ENCODE peak calls at places on chromosomes 1 and 21, in eight cellular contexts. T, W, I, R, Z, H, P and C are unnamed samples.

GRCh38 chr1:172895050-172895460 is 155.7 kb downstream of the TNFSF18 start:
- DNase-seq in T (no peak), W (no peak), I (no peak), R (no peak), Z (no peak), H (peak), P (no peak), C (peak)

GRCh38 chr1:183734600-183735036 is 70.3 kb upstream of the RGL1 start:
- DNase-seq in T (no peak), W (peak), I (peak), R (no peak), Z (peak), H (peak), P (no peak), C (peak)

GRCh38 chr21:39000496-39000895 is 182.8 kb downstream of the PSMG1 start:
- DNase-seq in T (no peak), W (peak), I (peak), R (no peak), Z (no peak), H (no peak), P (no peak), C (no peak)

GRCh38 chr21:39712976-39713375 is 32.0 kb upstream of the IGSF5 start:
- DNase-seq in T (no peak), W (no peak), I (no peak), R (no peak), Z (no peak), H (no peak), P (no peak), C (no peak)

GRCh38 chr1:203907901-203908300 is 46.5 kb downstream of the SNRPE start:
- DNase-seq in T (no peak), W (no peak), I (no peak), R (no peak), Z (no peak), H (no peak), P (no peak), C (no peak)

GRCh38 chr1:117967900-117968299 is 38.4 kb downstream of the WDR3 start:
- DNase-seq in T (peak), W (peak), I (peak), R (no peak), Z (no peak), H (peak), P (no peak), C (peak)

GRCh38 chr1:42125552-42125951 is 27.7 kb upstream of the GUCA2B start:
- DNase-seq in T (no peak), W (no peak), I (no peak), R (no peak), Z (no peak), H (no peak), P (no peak), C (no peak)

GRCh38 chr1:218304281-218305039 is 19.4 kb downstream of the RRP15 start:
- DNase-seq in T (peak), W (peak), I (peak), R (no peak), Z (peak), H (peak), P (no peak), C (peak)

GRCh38 chr1:30885580-30886513 is 22.7 kb downstream of the SDC3 start:
- DNase-seq in T (no peak), W (no peak), I (no peak), R (no peak), Z (no peak), H (no peak), P (no peak), C (no peak)

GRCh38 chr1:19811206-19811851 is 3.8 kb downstream of the RNF186 start:
- DNase-seq in T (peak), W (peak), I (peak), R (no peak), Z (peak), H (peak), P (no peak), C (peak)

GRCh38 chr1:87418048-87418447 is 89.4 kb downstream of the LMO4 start:
- DNase-seq in T (no peak), W (no peak), I (no peak), R (no peak), Z (no peak), H (no peak), P (no peak), C (no peak)

GRCh38 chr1:86636898-86637297 is 67.5 kb upstream of the SH3GLB1 start:
- DNase-seq in T (no peak), W (no peak), I (no peak), R (no peak), Z (no peak), H (no peak), P (no peak), C (no peak)

GRCh38 chr1:36097693-36098585 is 9.2 kb downstream of the ADPRS start:
- DNase-seq in T (no peak), W (no peak), I (no peak), R (no peak), Z (no peak), H (no peak), P (no peak), C (no peak)

GRCh38 chr1:78061825-78062523 is 16.2 kb downstream of the GIPC2 start:
- DNase-seq in T (no peak), W (peak), I (peak), R (peak), Z (no peak), H (peak), P (no peak), C (peak)

GRCh38 chr1:47403321-47403720 is 12.8 kb upstream of the FOXE3 start:
- DNase-seq in T (no peak), W (no peak), I (no peak), R (no peak), Z (no peak), H (no peak), P (no peak), C (no peak)

GRCh38 chr1:222629921-222630535 is 12.1 kb downstream of the MIA3 start:
- DNase-seq in T (no peak), W (peak), I (peak), R (no peak), Z (no peak), H (no peak), P (no peak), C (no peak)

GRCh38 chr1:61013189-61013952 is 69.0 kb upstream of the NFIA start:
- DNase-seq in T (no peak), W (no peak), I (no peak), R (no peak), Z (no peak), H (no peak), P (no peak), C (no peak)

GRCh38 chr1:52792002-52792401 is 50.6 kb upstream of the ZYG11A start:
- DNase-seq in T (no peak), W (no peak), I (peak), R (no peak), Z (no peak), H (no peak), P (no peak), C (peak)

GRCh38 chr1:47401761-47402160 is 14.3 kb upstream of the FOXE3 start:
- DNase-seq in T (no peak), W (no peak), I (no peak), R (no peak), Z (no peak), H (no peak), P (no peak), C (no peak)

GRCh38 chr21:37582613-37583012 is 216.0 kb downstream of the DYRK1A start:
- DNase-seq in T (peak), W (peak), I (peak), R (peak), Z (no peak), H (peak), P (no peak), C (peak)

GRCh38 chr1:247332215-247332900 is 691 bp upstream of the ZNF496 start:
- DNase-seq in T (peak), W (peak), I (peak), R (no peak), Z (peak), H (peak), P (no peak), C (peak)

GRCh38 chr1:221664253-221664652 is 77.6 kb downstream of the DUSP10 start:
- DNase-seq in T (peak), W (no peak), I (no peak), R (no peak), Z (no peak), H (no peak), P (no peak), C (no peak)

GRCh38 chr1:228842094-228842775 is 107.0 kb downstream of the RHOU start:
- DNase-seq in T (peak), W (peak), I (peak), R (peak), Z (no peak), H (peak), P (no peak), C (peak)

DNA sequence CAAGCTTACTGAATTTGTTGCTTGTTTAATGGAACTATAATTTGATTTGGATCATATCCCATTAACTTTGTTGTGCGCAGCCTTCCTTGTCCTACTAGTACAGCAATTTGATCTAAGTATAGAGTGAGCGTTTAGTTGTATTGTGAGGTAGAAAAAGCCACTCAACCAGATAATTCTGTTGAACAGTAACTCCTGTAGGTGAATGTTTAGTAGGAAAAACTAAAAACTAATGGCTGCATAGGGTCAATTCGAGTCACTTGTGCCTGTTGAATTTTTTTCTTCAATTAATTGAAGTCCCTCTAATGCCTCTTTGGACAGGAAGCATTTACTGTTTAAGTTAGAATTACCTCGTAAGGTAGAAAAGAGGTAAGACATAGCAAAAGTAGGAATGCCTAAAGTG is 15.0 kb upstream of the EPHX1 start:
- DNase-seq in T (no peak), W (no peak), I (no peak), R (no peak), Z (no peak), H (no peak), P (no peak), C (no peak)
- H3K4me3 ChIP-seq in T (no peak), W (no peak), I (no peak), R (no peak), Z (no peak), H (no peak), P (no peak), C (no peak)

DNA sequence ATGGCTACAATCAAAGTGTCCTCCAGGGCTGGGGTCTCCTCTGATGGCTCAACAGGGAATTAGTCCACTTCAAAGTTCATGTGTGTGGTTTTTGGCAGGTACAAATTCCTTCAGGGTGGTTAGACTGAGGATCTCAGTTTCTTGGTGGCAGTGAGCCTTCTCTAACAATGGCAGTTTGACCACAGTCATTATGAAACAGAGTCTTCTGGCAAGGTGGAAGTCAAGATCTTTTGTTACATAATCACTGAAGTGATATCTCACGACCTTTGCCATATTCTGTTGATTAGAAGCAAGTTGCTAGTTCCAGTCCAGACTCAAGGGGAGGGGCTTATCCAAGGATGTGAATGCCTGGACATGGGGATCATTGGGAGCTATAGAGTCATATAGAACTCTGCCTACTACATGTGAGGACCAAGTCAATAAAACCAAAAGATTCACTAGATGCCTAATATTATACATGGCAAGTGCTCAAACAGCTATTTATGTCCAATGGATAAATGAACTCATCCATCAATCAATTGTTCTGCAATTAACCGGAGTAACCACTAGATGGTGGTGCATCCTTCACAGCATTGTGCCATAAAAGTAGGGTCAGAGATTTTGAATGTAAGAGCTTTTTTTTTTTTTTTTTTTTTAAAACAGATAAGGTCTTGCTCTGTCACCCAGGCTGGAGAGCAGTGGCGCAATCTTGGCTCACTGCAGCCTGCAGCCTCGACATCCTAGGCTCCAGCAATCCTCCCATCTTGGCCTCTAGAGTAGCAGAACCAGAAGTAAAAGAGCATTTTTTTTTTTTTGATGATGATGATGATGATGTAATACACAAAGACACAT is 131.9 kb downstream of the CRB1 start:
- DNase-seq in T (peak), W (peak), I (peak), R (no peak), Z (no peak), H (peak), P (peak), C (peak)
- TF ChIP-seq CTCF in T (peak), W (peak), I (peak), R (peak), Z (peak), H (peak), P (peak), C (peak)

GRCh38 chr1:227562037-227562436 is 1.3 kb upstream of the ZNF678 start:
- DNase-seq in T (no peak), W (no peak), I (no peak), R (no peak), Z (no peak), H (no peak), P (no peak), C (no peak)

GRCh38 chr1:227563319-227564201 is at the start of gene ZNF678:
- DNase-seq in T (peak), W (peak), I (peak), R (peak), Z (peak), H (peak), P (peak), C (peak)

GRCh38 chr1:227560814-227561213 is 2.5 kb upstream of the ZNF678 start:
- DNase-seq in T (no peak), W (no peak), I (no peak), R (no peak), Z (no peak), H (no peak), P (no peak), C (no peak)

GRCh38 chr1:227561303-227561702 is 2.1 kb upstream of the ZNF678 start:
- DNase-seq in T (no peak), W (no peak), I (no peak), R (no peak), Z (no peak), H (no peak), P (no peak), C (peak)

GRCh38 chr1:227562923-227563318 is 435 bp upstream of the ZNF678 start:
- DNase-seq in T (no peak), W (no peak), I (no peak), R (no peak), Z (no peak), H (no peak), P (no peak), C (no peak)
- H3K4me3 ChIP-seq in T (peak), W (no peak), I (no peak), R (no peak), Z (peak), H (peak), P (peak), C (peak)

GRCh38 chr1:192807221-192807967 is 1.4 kb upstream of the RGS2 start:
- DNase-seq in T (no peak), W (peak), I (peak), R (no peak), Z (no peak), H (peak), P (no peak), C (peak)
- TF ChIP-seq CTCF in T (peak), W (peak), I (peak), R (peak), Z (peak), H (no peak), P (no peak), C (peak)

DNA sequence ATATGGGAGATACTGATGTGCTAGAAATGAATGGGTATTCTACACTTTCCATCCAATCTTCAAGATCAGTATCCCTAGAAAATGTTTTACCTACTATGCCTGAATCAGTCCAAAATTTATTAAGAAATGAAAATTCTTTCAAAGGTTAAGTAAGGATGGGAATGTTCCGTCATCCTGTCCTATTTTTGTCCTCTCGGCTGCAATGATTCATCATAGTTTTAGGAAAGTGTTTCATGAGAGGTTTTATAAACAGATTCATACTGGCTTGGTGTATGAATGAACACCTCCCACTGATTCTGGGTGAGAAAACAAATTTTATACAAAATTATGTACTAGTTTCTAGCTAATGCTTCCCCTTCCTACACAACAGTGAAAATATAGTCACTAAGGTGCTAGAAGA is 504.6 kb upstream of the NR5A2 start:
- DNase-seq in T (no peak), W (no peak), I (peak), R (no peak), Z (no peak), H (peak), P (no peak), C (peak)
- H3K4me3 ChIP-seq in T (no peak), W (no peak), I (no peak), R (no peak), Z (no peak), H (no peak), P (no peak), C (no peak)

DNA sequence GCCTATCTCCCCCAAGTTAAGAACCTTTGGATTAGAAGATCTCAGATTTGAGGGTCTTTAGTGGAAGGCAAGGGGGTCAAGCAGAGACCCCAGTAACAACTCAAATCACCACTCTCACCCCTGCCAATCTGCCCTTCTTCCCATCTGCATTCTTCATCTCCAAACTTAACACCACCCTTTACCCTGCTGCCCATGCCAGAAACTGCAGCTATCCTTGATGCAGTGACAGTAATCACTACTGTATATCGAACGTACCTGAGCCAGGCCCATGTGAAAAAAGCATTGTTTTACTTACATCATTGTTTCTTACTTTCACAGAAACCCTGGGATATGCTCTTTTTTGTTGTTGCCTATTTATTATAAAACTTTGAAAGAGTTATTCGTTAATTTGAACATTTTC is 26.5 kb downstream of the NSUN4 start:
- DNase-seq in T (no peak), W (no peak), I (no peak), R (no peak), Z (no peak), H (no peak), P (no peak), C (no peak)
- TF ChIP-seq CTCF in T (no peak), W (no peak), I (no peak), R (no peak), Z (no peak), H (no peak), P (no peak), C (no peak)

GRCh38 chr1:89552481-89553194 is 28.0 kb downstream of the LRRC8B start:
- DNase-seq in T (no peak), W (peak), I (peak), R (no peak), Z (no peak), H (peak), P (peak), C (peak)
- H3K4me3 ChIP-seq in T (no peak), W (no peak), I (no peak), R (no peak), Z (peak), H (no peak), P (no peak), C (no peak)

GRCh38 chr1:180935326-180936109 is 22.8 kb downstream of the KIAA1614 start:
- DNase-seq in T (no peak), W (no peak), I (no peak), R (no peak), Z (no peak), H (no peak), P (no peak), C (no peak)
- TF ChIP-seq CTCF in T (no peak), W (no peak), I (no peak), R (no peak), Z (no peak), H (no peak), P (no peak), C (no peak)